ENCODE peak calls at places on chromosomes 6 and 20, in five cellular contexts. One of them, this sample, is unnamed.

GRCh38 chr6:21360353-21360752 is 233.2 kb upstream of the SOX4 start:
- DNase-seq in PC-3: peak
- DNase-seq in fibroblast of pulmonary artery: no peak
- DNase-seq in GM23248: no peak
- DNase-seq in BJ: no peak
- DNase-seq in this sample: no peak

GRCh38 chr6:142863981-142864380 is 81.0 kb downstream of the HIVEP2 start:
- DNase-seq in PC-3: no peak
- DNase-seq in fibroblast of pulmonary artery: no peak
- DNase-seq in GM23248: no peak
- DNase-seq in BJ: no peak
- DNase-seq in this sample: no peak

GRCh38 chr6:163955131-163955530 is 540.6 kb downstream of the QKI start:
- DNase-seq in PC-3: no peak
- DNase-seq in fibroblast of pulmonary artery: peak
- DNase-seq in GM23248: peak
- DNase-seq in BJ: peak
- DNase-seq in this sample: peak

GRCh38 chr20:34559311-34560140 is 1.0 kb downstream of the MAP1LC3A start:
- DNase-seq in PC-3: no peak
- DNase-seq in fibroblast of pulmonary artery: no peak
- DNase-seq in GM23248: peak
- DNase-seq in BJ: no peak
- DNase-seq in this sample: no peak

GRCh38 chr6:52074155-52074554 is 13.3 kb downstream of the PKHD1 start:
- DNase-seq in PC-3: peak
- DNase-seq in fibroblast of pulmonary artery: no peak
- DNase-seq in GM23248: no peak
- DNase-seq in BJ: no peak
- DNase-seq in this sample: no peak

GRCh38 chr6:104653786-104654185 is 205.9 kb downstream of the HACE1 start:
- DNase-seq in PC-3: no peak
- DNase-seq in fibroblast of pulmonary artery: no peak
- DNase-seq in GM23248: no peak
- DNase-seq in BJ: no peak
- DNase-seq in this sample: no peak

GRCh38 chr6:111804627-111805235 is 68.5 kb downstream of the FYN start:
- DNase-seq in PC-3: no peak
- DNase-seq in fibroblast of pulmonary artery: peak
- DNase-seq in GM23248: peak
- DNase-seq in BJ: no peak
- DNase-seq in this sample: peak

GRCh38 chr6:12148317-12148801 is 136.2 kb downstream of the HIVEP1 start:
- DNase-seq in PC-3: peak
- DNase-seq in fibroblast of pulmonary artery: peak
- DNase-seq in GM23248: peak
- DNase-seq in BJ: peak
- DNase-seq in this sample: no peak

GRCh38 chr6:15999201-15999600 is 129.7 kb upstream of the MYLIP start:
- DNase-seq in PC-3: no peak
- DNase-seq in fibroblast of pulmonary artery: no peak
- DNase-seq in GM23248: no peak
- DNase-seq in BJ: no peak
- DNase-seq in this sample: no peak

GRCh38 chr20:62660768-62661167 is 18.5 kb downstream of the SLCO4A1 start:
- DNase-seq in PC-3: no peak
- DNase-seq in fibroblast of pulmonary artery: no peak
- DNase-seq in GM23248: no peak
- DNase-seq in BJ: no peak
- DNase-seq in this sample: no peak

GRCh38 chr6:137926207-137926731 is 59.2 kb downstream of the TNFAIP3 start:
- DNase-seq in PC-3: peak
- DNase-seq in fibroblast of pulmonary artery: peak
- DNase-seq in GM23248: peak
- DNase-seq in BJ: peak
- DNase-seq in this sample: peak

GRCh38 chr20:57409672-57410397 is 18.6 kb downstream of the RBM38 start:
- DNase-seq in PC-3: no peak
- DNase-seq in fibroblast of pulmonary artery: no peak
- DNase-seq in GM23248: no peak
- DNase-seq in BJ: no peak
- DNase-seq in this sample: no peak

DNA sequence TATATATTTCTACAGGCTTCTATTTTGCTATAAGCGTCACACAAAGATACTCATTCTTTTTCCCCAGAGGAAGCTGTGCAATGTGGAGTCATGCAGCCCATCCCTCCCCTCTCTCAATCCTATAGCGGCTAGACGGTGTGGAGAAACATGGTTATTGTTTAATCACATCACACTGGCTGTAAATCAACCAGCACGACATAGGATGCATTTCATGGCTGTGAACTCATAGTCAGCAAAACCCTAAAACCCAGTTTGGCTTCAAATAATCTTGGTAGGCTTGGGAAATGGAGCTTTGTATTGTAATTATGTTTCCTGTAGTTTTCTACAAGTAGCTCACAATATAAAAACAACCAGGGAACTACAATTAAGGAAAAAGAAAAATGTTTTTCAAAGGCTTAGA is 16.8 kb downstream of the FOXC1 start:
- DNase-seq in PC-3: no peak
- DNase-seq in fibroblast of pulmonary artery: no peak
- DNase-seq in GM23248: no peak
- DNase-seq in BJ: no peak
- DNase-seq in this sample: no peak
- H3K4me3 ChIP-seq in PC-3: no peak
- H3K4me3 ChIP-seq in fibroblast of pulmonary artery: no peak
- H3K4me3 ChIP-seq in GM23248: no peak
- H3K4me3 ChIP-seq in BJ: no peak
- H3K4me3 ChIP-seq in this sample: no peak

GRCh38 chr6:158083687-158084325 is 84.3 kb downstream of the SERAC1 start:
- DNase-seq in PC-3: no peak
- DNase-seq in fibroblast of pulmonary artery: no peak
- DNase-seq in GM23248: no peak
- DNase-seq in BJ: no peak
- DNase-seq in this sample: no peak

GRCh38 chr6:158085261-158086053 is 82.6 kb downstream of the SERAC1 start:
- DNase-seq in PC-3: no peak
- DNase-seq in fibroblast of pulmonary artery: no peak
- DNase-seq in GM23248: no peak
- DNase-seq in BJ: no peak
- DNase-seq in this sample: no peak

GRCh38 chr6:158086706-158087518 is 81.2 kb downstream of the SERAC1 start:
- DNase-seq in PC-3: no peak
- DNase-seq in fibroblast of pulmonary artery: no peak
- DNase-seq in GM23248: no peak
- DNase-seq in BJ: no peak
- DNase-seq in this sample: no peak

GRCh38 chr6:158087519-158087867 is 80.6 kb downstream of the SERAC1 start:
- DNase-seq in PC-3: no peak
- DNase-seq in fibroblast of pulmonary artery: no peak
- DNase-seq in GM23248: no peak
- DNase-seq in BJ: no peak
- DNase-seq in this sample: no peak

GRCh38 chr6:158086054-158086705 is 81.9 kb downstream of the SERAC1 start:
- DNase-seq in PC-3: no peak
- DNase-seq in fibroblast of pulmonary artery: peak
- DNase-seq in GM23248: peak
- DNase-seq in BJ: peak
- DNase-seq in this sample: peak
- H3K4me3 ChIP-seq in PC-3: no peak
- H3K4me3 ChIP-seq in fibroblast of pulmonary artery: no peak
- H3K4me3 ChIP-seq in GM23248: no peak
- H3K4me3 ChIP-seq in BJ: no peak
- H3K4me3 ChIP-seq in this sample: no peak

DNA sequence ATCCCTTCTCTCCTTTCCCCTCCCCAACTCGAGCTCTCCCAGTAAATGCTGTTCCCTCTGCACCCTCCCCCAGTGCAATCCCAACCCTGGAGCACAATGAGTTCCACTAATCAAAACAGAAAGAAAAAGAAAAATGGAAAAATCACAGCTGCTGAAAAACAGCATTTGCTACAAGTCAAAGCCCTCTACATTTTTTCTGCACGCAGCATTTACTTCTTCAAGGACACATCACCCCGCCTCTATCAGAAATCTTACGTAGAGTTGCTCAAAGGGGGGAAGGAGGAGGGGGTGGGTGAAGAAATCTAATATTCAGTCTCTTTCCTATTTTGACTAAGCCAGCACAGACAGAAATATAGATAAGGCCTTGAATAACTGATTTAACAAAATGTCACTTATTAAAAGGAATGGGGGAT is 10.7 kb downstream of the TRERF1 start:
- DNase-seq in PC-3: no peak
- DNase-seq in fibroblast of pulmonary artery: peak
- DNase-seq in GM23248: peak
- DNase-seq in BJ: no peak
- DNase-seq in this sample: no peak
- H3K4me3 ChIP-seq in PC-3: no peak
- H3K4me3 ChIP-seq in fibroblast of pulmonary artery: peak
- H3K4me3 ChIP-seq in GM23248: peak
- H3K4me3 ChIP-seq in BJ: no peak
- H3K4me3 ChIP-seq in this sample: peak

DNA sequence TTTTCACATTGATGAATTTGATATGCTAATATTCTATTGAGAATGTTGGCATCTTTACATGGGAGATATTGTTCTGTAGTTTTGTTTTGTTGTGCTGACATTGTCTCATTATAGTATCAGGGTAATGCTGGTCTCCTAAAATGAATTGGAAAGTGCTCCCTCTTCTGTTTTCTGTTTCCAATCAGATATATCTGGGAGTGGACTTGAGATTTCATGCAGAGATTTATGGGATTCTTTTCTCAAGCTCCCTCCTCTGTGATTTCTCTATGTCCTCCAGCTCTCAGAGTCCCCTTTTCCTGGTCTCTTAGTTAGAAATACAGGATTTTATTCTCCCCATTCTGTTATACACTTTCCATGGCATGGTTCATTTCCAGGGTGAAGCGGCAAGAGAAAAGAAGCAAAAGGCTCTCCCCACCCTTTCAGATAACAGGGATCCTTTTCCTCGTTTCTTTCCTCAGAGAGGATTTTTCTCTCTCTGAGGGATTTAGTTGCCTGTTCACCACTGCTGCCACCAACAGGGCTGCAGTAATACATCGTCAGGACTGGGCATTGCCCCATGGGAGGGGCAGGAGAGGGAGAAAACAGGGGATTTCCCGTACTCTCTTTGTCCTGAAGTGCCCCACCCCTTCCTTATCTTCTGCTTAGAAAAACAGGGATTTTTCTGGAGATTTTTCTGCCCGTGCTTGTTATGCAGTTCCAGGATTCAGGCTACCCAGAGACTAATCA is 59.3 kb upstream of the STMND1 start:
- DNase-seq in PC-3: peak
- DNase-seq in fibroblast of pulmonary artery: peak
- DNase-seq in GM23248: peak
- DNase-seq in BJ: no peak
- DNase-seq in this sample: no peak
- H3K4me3 ChIP-seq in PC-3: peak
- H3K4me3 ChIP-seq in fibroblast of pulmonary artery: no peak
- H3K4me3 ChIP-seq in GM23248: peak
- H3K4me3 ChIP-seq in BJ: no peak
- H3K4me3 ChIP-seq in this sample: no peak